ENCODE peak calls at places on chromosomes 5 and 9, in seven cellular contexts. S, J, R, Z, Q, A and N are unnamed samples.

GRCh38 chr9:33117306-33117705 is 40.8 kb upstream of the SMU1 start:
- DNase-seq in Q (no peak), R (no peak), Z (no peak), A (no peak), S (no peak), J (no peak), N (no peak)

GRCh38 chr9:2047144-2047671 is 32.1 kb downstream of the SMARCA2 start:
- DNase-seq in J (peak), Z (no peak), S (no peak), A (no peak), Q (no peak), R (no peak), N (no peak)

GRCh38 chr9:137241490-137242328 is 622 bp downstream of the TUBB4B start:
- DNase-seq in S (no peak), R (peak), Z (no peak), J (no peak), Q (no peak), A (peak), N (peak)

GRCh38 chr5:91182763-91183162 is 200.4 kb downstream of the ARRDC3 start:
- DNase-seq in S (no peak), Q (no peak), R (no peak), Z (peak), J (peak), A (no peak), N (no peak)

GRCh38 chr5:82406200-82406773 is 128.1 kb upstream of the RPS23 start:
- DNase-seq in S (no peak), A (peak), Q (no peak), Z (peak), J (no peak), R (peak), N (peak)

GRCh38 chr5:174192103-174192655 is 146.7 kb downstream of the NSG2 start:
- DNase-seq in A (no peak), J (no peak), R (no peak), Q (no peak), S (no peak), Z (no peak), N (no peak)

GRCh38 chr9:72615931-72616330 is 94.5 kb downstream of the TMC1 start:
- DNase-seq in Z (no peak), Q (no peak), J (no peak), R (peak), A (no peak), S (no peak), N (no peak)

GRCh38 chr5:42583322-42583721 is 160.1 kb downstream of the GHR start:
- DNase-seq in J (peak), A (peak), Z (peak), S (peak), R (peak), Q (peak), N (peak)

GRCh38 chr5:112125910-112126309 is 293.2 kb downstream of the EPB41L4A start:
- DNase-seq in S (no peak), R (peak), A (no peak), J (no peak), Q (no peak), Z (no peak), N (no peak)

GRCh38 chr5:150557507-150557872 is 49.6 kb downstream of the NDST1 start:
- DNase-seq in Q (no peak), Z (no peak), S (no peak), A (no peak), J (no peak), R (no peak), N (no peak)

GRCh38 chr9:14910178-14910805 is at the start of gene FREM1:
- DNase-seq in Z (peak), Q (peak), S (peak), R (no peak), A (peak), J (peak), N (no peak)

GRCh38 chr9:8809747-8810146 is 1010.2 kb upstream of the DMAC1 start:
- DNase-seq in Q (no peak), J (no peak), Z (no peak), A (no peak), S (no peak), R (no peak), N (no peak)

GRCh38 chr9:136599811-136600660 is 54.2 kb upstream of the NOTCH1 start:
- DNase-seq in S (no peak), R (no peak), Q (no peak), A (no peak), J (no peak), Z (peak), N (no peak)

GRCh38 chr9:15121591-15121990 is 185.4 kb downstream of the TTC39B start:
- DNase-seq in A (no peak), J (no peak), Z (no peak), Q (no peak), R (no peak), S (no peak), N (no peak)

GRCh38 chr9:100474082-100474949 is 1.4 kb downstream of the TMEFF1 start:
- DNase-seq in R (no peak), S (peak), J (peak), Z (peak), A (peak), Q (no peak), N (no peak)

GRCh38 chr5:11289733-11290132 is 528.7 kb upstream of the DAP start:
- DNase-seq in Z (peak), R (no peak), A (no peak), J (no peak), S (no peak), Q (peak), N (no peak)

GRCh38 chr9:98477884-98478283 is 222.4 kb upstream of the TBC1D2 start:
- DNase-seq in S (no peak), Q (no peak), A (no peak), J (no peak), Z (no peak), R (no peak), N (no peak)

GRCh38 chr9:77063645-77064285 is 44.3 kb downstream of the FOXB2 start:
- DNase-seq in S (no peak), R (peak), J (no peak), A (peak), Q (no peak), Z (no peak), N (peak)

GRCh38 chr5:58105836-58106235 is 354.1 kb downstream of the PLK2 start:
- DNase-seq in J (no peak), A (no peak), R (no peak), Q (no peak), S (no peak), Z (no peak), N (peak)

GRCh38 chr5:12095808-12096281 is 191.6 kb upstream of the CTNND2 start:
- DNase-seq in Z (no peak), R (no peak), Q (no peak), J (no peak), A (no peak), S (no peak), N (peak)

GRCh38 chr9:2228132-2228531 is 213.0 kb downstream of the SMARCA2 start:
- DNase-seq in Q (peak), Z (peak), A (no peak), J (peak), R (no peak), S (peak), N (no peak)

GRCh38 chr9:33263936-33264472 is 504 bp downstream of the BAG1 start:
- DNase-seq in J (no peak), R (no peak), S (no peak), Z (no peak), A (peak), Q (peak), N (no peak)

GRCh38 chr9:98899399-98900056 is 44.2 kb upstream of the COL15A1 start:
- DNase-seq in R (peak), J (no peak), Z (no peak), S (no peak), A (peak), Q (no peak), N (no peak)

GRCh38 chr5:75434107-75434506 is 77.3 kb downstream of the CERT1 start:
- DNase-seq in Z (no peak), S (no peak), R (peak), J (no peak), A (no peak), Q (no peak), N (no peak)

GRCh38 chr5:140327589-140327988 is 18.8 kb downstream of the HBEGF start:
- DNase-seq in A (peak), Q (no peak), J (no peak), S (peak), R (peak), Z (peak), N (no peak)

GRCh38 chr5:73625314-73625904 is 587 bp upstream of the ARHGEF28 start:
- DNase-seq in S (no peak), Q (no peak), R (peak), J (no peak), A (no peak), Z (peak), N (peak)

GRCh38 chr5:9244417-9244816 is 301.5 kb downstream of the SEMA5A start:
- DNase-seq in S (no peak), J (no peak), Q (no peak), Z (no peak), A (no peak), R (no peak), N (no peak)

GRCh38 chr5:76372320-76373054 is 30.6 kb upstream of the IQGAP2 start:
- DNase-seq in A (peak), Z (peak), J (no peak), S (no peak), R (peak), Q (peak), N (peak)

GRCh38 chr9:4588721-4589120 is 73.4 kb upstream of the PLPP6 start:
- DNase-seq in J (no peak), R (no peak), S (no peak), Q (no peak), A (no peak), Z (no peak), N (no peak)

GRCh38 chr5:76870046-76870445 is 20.2 kb downstream of the S100Z start:
- DNase-seq in S (no peak), Z (peak), Q (no peak), R (peak), A (no peak), J (no peak), N (no peak)

GRCh38 chr9:137613738-137614523 is 4.9 kb upstream of the EHMT1 start:
- DNase-seq in A (no peak), J (no peak), R (no peak), S (no peak), Z (no peak), Q (no peak), N (no peak)

GRCh38 chr9:14096182-14096922 is 217.6 kb downstream of the NFIB start:
- DNase-seq in J (no peak), Z (peak), A (peak), S (no peak), Q (no peak), R (peak), N (peak)

GRCh38 chr9:128818839-128819715 is 777 bp downstream of the ENDOG start:
- DNase-seq in Z (peak), J (peak), A (peak), S (no peak), R (no peak), Q (peak), N (peak)

GRCh38 chr5:42015681-42016080 is 90.6 kb downstream of the FBXO4 start:
- DNase-seq in Q (no peak), Z (no peak), S (no peak), A (peak), R (peak), J (no peak), N (no peak)

GRCh38 chr9:37986771-37987258 is 82.2 kb downstream of the SHB start:
- DNase-seq in J (no peak), S (no peak), R (no peak), Q (no peak), Z (no peak), A (no peak), N (no peak)

GRCh38 chr9:37987467-37987981 is 81.5 kb downstream of the SHB start:
- DNase-seq in Q (no peak), Z (no peak), A (no peak), S (no peak), R (no peak), J (no peak), N (no peak)

GRCh38 chr9:37988602-37989001 is 80.4 kb downstream of the SHB start:
- DNase-seq in S (no peak), R (no peak), Q (no peak), Z (no peak), J (no peak), A (no peak), N (no peak)

GRCh38 chr9:37989632-37990155 is 79.3 kb downstream of the SHB start:
- DNase-seq in A (no peak), Z (no peak), J (no peak), S (no peak), Q (no peak), R (no peak), N (peak)

GRCh38 chr9:37988041-37988440 is 81.0 kb downstream of the SHB start:
- DNase-seq in A (no peak), Z (no peak), Q (no peak), J (no peak), S (no peak), R (no peak), N (no peak)
- H2BK120ac ChIP-seq in A (no peak), Z (no peak), Q (no peak), J (no peak), S (no peak), R (no peak), N (no peak)

DNA sequence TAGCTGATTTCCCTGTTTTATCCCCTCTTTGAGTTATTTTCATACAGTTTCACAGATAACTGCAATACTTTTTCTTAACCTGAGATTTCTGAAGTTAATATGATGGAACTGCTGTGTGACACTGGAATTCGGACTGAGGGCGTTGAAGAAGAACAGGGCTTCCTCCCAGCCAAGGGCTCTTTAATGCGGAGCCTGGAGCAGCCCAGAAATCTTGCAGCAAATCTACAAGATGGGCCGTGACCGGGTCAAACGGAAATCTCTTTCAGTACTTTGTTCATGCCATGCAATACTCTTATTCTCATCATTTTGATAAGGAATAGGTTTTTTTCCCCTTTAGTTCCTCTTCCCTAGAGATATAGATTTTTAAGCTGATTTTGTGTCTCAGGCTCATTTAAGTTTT is 236.9 kb upstream of the IRX4 start:
- DNase-seq in J (no peak), Q (no peak), A (no peak), S (no peak), R (no peak), Z (no peak), N (no peak)
- H3K18ac ChIP-seq in J (no peak), Q (no peak), A (no peak), S (no peak), R (no peak), Z (no peak), N (no peak)

GRCh38 chr5:171750316-171750788 is 35.3 kb upstream of the SMIM23 start:
- DNase-seq in R (peak), J (peak), Z (peak), S (no peak), Q (peak), A (no peak), N (no peak)
- H2BK120ac ChIP-seq in R (no peak), J (no peak), Z (no peak), S (no peak), Q (no peak), A (no peak), N (no peak)

GRCh38 chr5:123204224-123204623 is 115.2 kb downstream of the PRDM6 start:
- DNase-seq in J (no peak), A (no peak), R (peak), S (no peak), Z (no peak), Q (no peak), N (no peak)
- H3K18ac ChIP-seq in J (no peak), A (no peak), R (peak), S (no peak), Z (no peak), Q (no peak), N (no peak)

GRCh38 chr5:6772886-6773285 is 59.7 kb downstream of the TENT4A start:
- DNase-seq in A (no peak), S (no peak), R (no peak), J (no peak), Q (no peak), Z (peak), N (no peak)

GRCh38 chr5:6767481-6768063 is 54.3 kb downstream of the TENT4A start:
- DNase-seq in S (no peak), Q (no peak), Z (no peak), A (no peak), R (no peak), J (no peak), N (peak)

GRCh38 chr5:6773342-6774035 is 60.3 kb downstream of the TENT4A start:
- DNase-seq in Q (no peak), S (no peak), J (no peak), A (no peak), R (no peak), Z (no peak), N (no peak)

GRCh38 chr5:6768590-6769230 is 55.5 kb downstream of the TENT4A start:
- DNase-seq in R (no peak), Q (no peak), S (no peak), Z (no peak), A (no peak), J (no peak), N (no peak)

DNA sequence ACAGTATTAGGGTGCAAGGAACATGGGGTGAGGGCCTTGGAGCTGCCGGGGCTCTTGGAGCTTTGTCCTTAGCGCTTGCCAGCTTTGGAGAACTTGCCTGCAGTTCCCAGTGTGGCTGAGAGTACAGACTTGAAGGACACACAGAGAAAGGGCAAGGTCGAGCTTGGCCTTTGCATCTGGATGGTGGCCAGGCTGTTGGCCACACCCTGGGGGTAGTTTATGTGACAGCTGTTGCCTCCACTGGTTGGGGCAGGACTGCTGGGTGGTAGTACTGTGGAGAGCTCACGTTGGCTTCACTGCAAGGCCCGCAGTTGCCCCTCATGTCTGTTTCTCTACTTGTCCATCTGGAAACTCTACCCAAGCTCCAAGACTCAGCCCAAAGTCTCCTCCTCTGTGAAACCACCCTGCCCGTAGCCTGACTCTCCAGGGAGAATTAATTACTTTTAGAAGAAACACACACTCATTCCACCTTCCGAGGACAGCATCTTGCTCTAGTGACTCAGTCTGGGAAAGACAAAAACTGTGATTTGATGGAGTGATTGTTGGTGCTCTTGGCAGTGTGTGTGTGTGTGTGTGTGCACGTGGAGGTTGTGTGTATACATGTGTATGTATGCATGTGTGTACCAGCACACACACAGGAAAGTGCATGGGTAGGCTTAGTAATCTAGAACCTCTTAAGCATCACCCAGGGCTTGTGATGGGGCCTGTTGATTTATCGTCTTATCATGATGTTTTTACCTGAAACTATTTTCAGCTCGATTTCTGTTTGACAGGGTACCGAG is 57.8 kb downstream of the TENT4A start:
- DNase-seq in Z (no peak), R (no peak), J (no peak), S (no peak), A (no peak), Q (no peak), N (no peak)
- H2BK120ac ChIP-seq in Z (no peak), R (no peak), J (no peak), S (no peak), A (no peak), Q (no peak), N (no peak)

GRCh38 chr9:130997925-130998595 is 10.9 kb upstream of the LAMC3 start:
- DNase-seq in S (peak), J (peak), Q (peak), R (peak), Z (peak), A (peak), N (peak)

GRCh38 chr9:131001990-131002389 is 7.0 kb upstream of the LAMC3 start:
- DNase-seq in S (no peak), R (no peak), Z (no peak), Q (no peak), J (no peak), A (no peak), N (no peak)

GRCh38 chr9:130998596-130999264 is 10.2 kb upstream of the LAMC3 start:
- DNase-seq in J (no peak), Z (no peak), S (no peak), R (no peak), A (no peak), Q (no peak), N (no peak)

GRCh38 chr9:130999265-130999623 is 9.7 kb upstream of the LAMC3 start:
- DNase-seq in Q (no peak), A (no peak), Z (no peak), J (no peak), R (no peak), S (no peak), N (no peak)

DNA sequence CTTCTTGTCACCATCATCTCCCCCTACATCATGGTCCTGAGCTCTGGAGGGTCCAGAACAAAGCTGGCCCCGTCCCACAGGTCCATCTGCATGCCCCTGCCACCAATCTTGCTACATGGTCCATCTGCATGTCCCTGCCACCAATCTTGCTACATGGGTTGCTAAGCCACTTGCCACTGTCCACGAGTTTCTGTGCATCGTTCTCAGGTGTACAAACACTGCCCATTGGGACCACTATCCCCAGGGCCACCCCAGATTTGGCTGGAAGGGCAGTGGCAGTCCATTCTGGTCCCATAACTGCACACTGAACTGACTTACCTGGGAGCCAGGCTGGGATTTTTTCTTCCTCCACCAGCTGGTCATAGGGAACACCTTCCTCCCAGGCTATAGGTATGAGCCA is 8.0 kb upstream of the LAMC3 start:
- DNase-seq in A (no peak), Q (no peak), Z (no peak), J (no peak), S (no peak), R (no peak), N (no peak)
- H3K18ac ChIP-seq in A (no peak), Q (no peak), Z (no peak), J (no peak), S (no peak), R (no peak), N (no peak)

GRCh38 chr5:66596791-66597757 is 881 bp downstream of the MAST4 start:
- DNase-seq in S (peak), Q (peak), J (peak), Z (peak), R (no peak), A (peak), N (peak)

GRCh38 chr5:66595877-66596790 is at the start of gene MAST4:
- DNase-seq in R (peak), J (peak), Q (peak), A (peak), S (peak), Z (peak), N (peak)
- H2BK120ac ChIP-seq in R (no peak), J (no peak), Q (no peak), A (no peak), S (no peak), Z (no peak), N (no peak)

DNA sequence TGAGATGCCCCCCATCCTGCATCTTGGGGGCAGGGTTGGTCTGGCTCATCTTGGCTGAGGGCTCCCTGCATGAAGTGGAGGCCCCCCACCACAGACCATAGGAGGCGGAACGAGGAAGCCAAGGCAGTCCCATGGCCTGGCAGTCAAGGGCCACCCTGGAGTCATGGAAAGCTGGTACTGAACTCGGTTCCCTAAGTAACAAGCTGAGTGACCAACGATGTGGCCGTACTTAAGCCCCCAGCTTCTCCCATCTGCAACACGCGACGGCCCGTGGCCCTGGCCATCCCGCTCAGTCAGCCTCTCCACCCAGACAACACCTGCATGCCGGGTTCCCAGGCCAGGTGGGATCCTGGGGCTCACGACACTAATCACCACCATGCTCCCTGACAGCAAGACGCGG is 17.1 kb downstream of the BRD3 start:
- DNase-seq in Z (no peak), Q (no peak), R (no peak), S (no peak), A (no peak), J (no peak), N (no peak)
- H3K18ac ChIP-seq in Z (no peak), Q (no peak), R (no peak), S (no peak), A (no peak), J (no peak), N (no peak)

GRCh38 chr9:112430006-112430522 is 50.2 kb downstream of the HSDL2 start:
- DNase-seq in J (no peak), Q (no peak), R (no peak), Z (no peak), S (no peak), A (no peak), N (no peak)
- H2BK120ac ChIP-seq in J (no peak), Q (no peak), R (no peak), Z (no peak), S (no peak), A (no peak), N (no peak)